ENCODE peak calls at places on chromosomes 1 and 21, in four cellular contexts. D is activated CD8-positive, alpha-beta memory T cell treated with anti-CD3 and anti-CD28 coated beads for 48 hours; K is NCI-H510A treated with DMSO at 0.1 percent for 48 hours; A is HS-5. Y is an unnamed sample.

GRCh38 chr1:24970399-24970753 is 40.3 kb upstream of the RUNX3 start:
- DNase-seq in A (no peak), K (no peak), D (no peak), Y (no peak)

GRCh38 chr1:88060112-88060673 is 623.9 kb upstream of the PKN2 start:
- DNase-seq in D (no peak), K (no peak), A (no peak), Y (no peak)

GRCh38 chr1:86082183-86082582 is 74.4 kb downstream of the COL24A1 start:
- DNase-seq in K (peak; percentile 16), D (no peak), A (no peak), Y (no peak)

GRCh38 chr1:57061369-57061768 is 95.6 kb upstream of the C8B start:
- DNase-seq in A (peak; percentile 10), D (no peak), K (peak; percentile 7), Y (no peak)

GRCh38 chr21:44972821-44973220 is 33.0 kb downstream of the SLX9 start:
- DNase-seq in A (no peak), K (no peak), D (no peak), Y (no peak)

GRCh38 chr1:30411206-30411605 is 312.2 kb downstream of the MATN1 start:
- DNase-seq in A (no peak), D (no peak), K (no peak), Y (no peak)

GRCh38 chr1:115710859-115711624 is 57.5 kb downstream of the CASQ2 start:
- DNase-seq in K (peak; percentile 36), A (no peak), D (no peak), Y (no peak)

GRCh38 chr1:221419513-221420088 is 322.3 kb downstream of the DUSP10 start:
- DNase-seq in D (no peak), K (no peak), A (peak; percentile 53), Y (no peak)

GRCh38 chr1:198701766-198702539 is 63.1 kb downstream of the PTPRC start:
- DNase-seq in D (no peak), K (peak; percentile 6), A (no peak), Y (no peak)

GRCh38 chr21:42317341-42317741 is 2.1 kb upstream of the TFF3 start:
- DNase-seq in D (no peak), A (no peak), K (peak; percentile 64), Y (no peak)